ENCODE peak calls at places on chromosome 1, in seven cellular contexts. I is cardiac muscle cell; G is CD8-positive, alpha-beta T cell; L is IMR-90; R is psoas muscle; Z is pancreas; X is thoracic aorta. Y is an unnamed sample. For H3K4me1 and H3K27me3, the result is how much of the 10 kb centered on the place peaks cover.

GRCh38 chr1:107486365-107486764 is 345.5 kb downstream of the NTNG1 start:
- DNase-seq in L (no peak), R (no peak), X (no peak), G (no peak), I (no peak), Z (no peak), Y (no peak)

GRCh38 chr1:89974701-89975470 is 20.0 kb upstream of the ZNF326 start:
- DNase-seq in G (no peak), I (no peak), R (no peak), L (peak), X (no peak), Z (no peak), Y (no peak)

GRCh38 chr1:90964444-90965035 is 57.3 kb downstream of the ZNF644 start:
- DNase-seq in G (no peak), R (no peak), L (peak), X (no peak), Z (no peak), I (peak), Y (no peak)

GRCh38 chr1:219172821-219173220 is 857 bp upstream of the LYPLAL1 start:
- DNase-seq in X (no peak), I (no peak), G (no peak), L (no peak), Z (no peak), R (no peak), Y (no peak)

GRCh38 chr1:19616489-19616888 is 27.6 kb upstream of the NBL1 start:
- DNase-seq in G (no peak), I (no peak), L (peak), Z (no peak), R (no peak), X (no peak), Y (no peak)

GRCh38 chr1:205319081-205320018 is 2.2 kb downstream of the NUAK2 start:
- DNase-seq in R (peak), L (peak), I (no peak), X (no peak), Z (peak), G (no peak), Y (peak)

GRCh38 chr1:69409731-69410456 is 157.8 kb upstream of the LRRC7 start:
- DNase-seq in I (no peak), Z (peak), L (no peak), R (no peak), X (no peak), G (no peak), Y (peak)

GRCh38 chr1:7644086-7644485 is 127.0 kb upstream of the VAMP3 start:
- DNase-seq in L (no peak), G (no peak), I (no peak), X (no peak), Z (no peak), R (no peak), Y (no peak)

GRCh38 chr1:162090378-162090777 is 20.9 kb downstream of the NOS1AP start:
- DNase-seq in R (no peak), Z (no peak), X (no peak), L (no peak), I (no peak), G (no peak), Y (no peak)

GRCh38 chr1:227762231-227762911 is 27.1 kb downstream of the SNAP47 start:
- DNase-seq in L (peak), I (peak), R (peak), X (peak), G (peak), Z (peak), Y (peak)

GRCh38 chr1:203597386-203598040 is 29.1 kb upstream of the ATP2B4 start:
- DNase-seq in R (no peak), G (no peak), Z (no peak), L (no peak), I (peak), X (no peak), Y (peak)

DNA sequence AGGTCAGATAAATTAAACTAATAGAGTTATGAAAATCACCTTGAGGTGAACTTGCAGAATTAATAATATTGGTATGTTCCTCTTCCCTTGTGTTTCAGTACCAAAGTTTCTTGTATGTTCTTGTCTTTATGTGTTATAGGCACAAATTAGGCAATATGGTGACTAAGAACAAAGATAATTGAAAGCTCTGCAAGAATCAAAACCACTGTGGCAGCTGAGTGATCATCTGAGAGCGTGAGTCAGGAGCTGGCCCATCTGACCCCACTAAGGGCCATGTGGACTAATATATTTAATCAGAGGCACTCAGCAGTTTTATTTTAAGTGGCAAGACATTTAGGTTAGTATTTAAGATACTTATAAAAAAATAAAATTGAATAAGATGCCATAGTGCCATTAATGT is 12.8 kb upstream of the CASQ2 start:
- DNase-seq in I (no peak), X (no peak), G (no peak), L (no peak), Z (no peak), R (no peak), Y (no peak)
- H3K4me1 ChIP-seq in I (under half), X (under half), G (under half), L (under half), Z (under half), R (under half), Y (under half)

GRCh38 chr1:16163882-16164820 is 8.3 kb upstream of the EPHA2 start:
- DNase-seq in R (no peak), I (no peak), G (no peak), X (no peak), L (peak), Z (no peak), Y (no peak)

GRCh38 chr1:16166117-16166516 is 10.2 kb upstream of the EPHA2 start:
- DNase-seq in I (no peak), G (no peak), Z (no peak), L (no peak), X (no peak), R (no peak), Y (no peak)

GRCh38 chr1:16167331-16168143 is 11.7 kb upstream of the EPHA2 start:
- DNase-seq in I (peak), X (no peak), Z (no peak), R (no peak), G (peak), L (no peak), Y (no peak)

GRCh38 chr1:16164821-16165364 is 9.0 kb upstream of the EPHA2 start:
- DNase-seq in G (no peak), Z (no peak), I (no peak), X (no peak), L (no peak), R (no peak), Y (no peak)

GRCh38 chr1:16165548-16165947 is 9.7 kb upstream of the EPHA2 start:
- DNase-seq in R (no peak), X (no peak), G (no peak), Z (no peak), I (no peak), L (no peak), Y (no peak)
- H3K27me3 ChIP-seq in R (under half), X (under half), G (under half), Z (under half), I (under half), L (under half), Y (under half)

GRCh38 chr1:234109840-234110239 is 205.4 kb downstream of the SLC35F3 start:
- DNase-seq in R (no peak), L (no peak), X (no peak), Z (no peak), I (no peak), G (no peak), Y (no peak)

GRCh38 chr1:234107416-234108021 is 203.0 kb downstream of the SLC35F3 start:
- DNase-seq in I (no peak), Z (no peak), L (no peak), G (no peak), X (no peak), R (no peak), Y (no peak)

GRCh38 chr1:234108921-234109320 is 204.4 kb downstream of the SLC35F3 start:
- DNase-seq in Z (no peak), L (peak), R (no peak), I (no peak), G (no peak), X (no peak), Y (no peak)

GRCh38 chr1:234114648-234115307 is 210.3 kb downstream of the SLC35F3 start:
- DNase-seq in L (peak), Z (no peak), I (peak), R (no peak), X (no peak), G (no peak), Y (no peak)

GRCh38 chr1:234111458-234112142 is 207.1 kb downstream of the SLC35F3 start:
- DNase-seq in L (peak), R (no peak), X (no peak), I (peak), Z (no peak), G (no peak), Y (peak)
- TF ChIP-seq CTCF in L (no peak), R (no peak), X (peak), I (no peak), Z (no peak), G (no peak), Y (peak)

GRCh38 chr1:85342177-85342576 is 65.7 kb upstream of the BCL10 start:
- DNase-seq in Z (no peak), G (no peak), X (no peak), L (peak), R (no peak), I (no peak), Y (no peak)
- H3K4me1 ChIP-seq in Z (under half), G (under half), X (half or more), L (under half), R (half or more), I (under half), Y (under half)

GRCh38 chr1:18410407-18410806 is 70.3 kb upstream of the KLHDC7A start:
- DNase-seq in R (no peak), G (no peak), X (no peak), L (no peak), I (no peak), Z (no peak), Y (no peak)
- H3K27me3 ChIP-seq in R (under half), G (under half), X (under half), L (under half), I (under half), Z (under half), Y (under half)

GRCh38 chr1:25586181-25586588 is 30.4 kb upstream of the MAN1C1 start:
- DNase-seq in I (peak), R (no peak), Z (no peak), L (no peak), X (no peak), G (no peak), Y (no peak)

GRCh38 chr1:25587290-25587689 is 29.3 kb upstream of the MAN1C1 start:
- DNase-seq in X (no peak), Z (no peak), R (no peak), I (no peak), G (no peak), L (no peak), Y (no peak)

GRCh38 chr1:25594971-25595370 is 21.6 kb upstream of the MAN1C1 start:
- DNase-seq in Z (no peak), G (no peak), X (no peak), L (no peak), R (no peak), I (no peak), Y (no peak)

GRCh38 chr1:25590096-25590824 is 26.3 kb upstream of the MAN1C1 start:
- DNase-seq in I (peak), X (peak), L (peak), G (no peak), Z (no peak), R (peak), Y (peak)
- TF ChIP-seq CTCF in I (peak), X (no peak), L (peak), G (no peak), Z (no peak), R (no peak), Y (no peak)

DNA sequence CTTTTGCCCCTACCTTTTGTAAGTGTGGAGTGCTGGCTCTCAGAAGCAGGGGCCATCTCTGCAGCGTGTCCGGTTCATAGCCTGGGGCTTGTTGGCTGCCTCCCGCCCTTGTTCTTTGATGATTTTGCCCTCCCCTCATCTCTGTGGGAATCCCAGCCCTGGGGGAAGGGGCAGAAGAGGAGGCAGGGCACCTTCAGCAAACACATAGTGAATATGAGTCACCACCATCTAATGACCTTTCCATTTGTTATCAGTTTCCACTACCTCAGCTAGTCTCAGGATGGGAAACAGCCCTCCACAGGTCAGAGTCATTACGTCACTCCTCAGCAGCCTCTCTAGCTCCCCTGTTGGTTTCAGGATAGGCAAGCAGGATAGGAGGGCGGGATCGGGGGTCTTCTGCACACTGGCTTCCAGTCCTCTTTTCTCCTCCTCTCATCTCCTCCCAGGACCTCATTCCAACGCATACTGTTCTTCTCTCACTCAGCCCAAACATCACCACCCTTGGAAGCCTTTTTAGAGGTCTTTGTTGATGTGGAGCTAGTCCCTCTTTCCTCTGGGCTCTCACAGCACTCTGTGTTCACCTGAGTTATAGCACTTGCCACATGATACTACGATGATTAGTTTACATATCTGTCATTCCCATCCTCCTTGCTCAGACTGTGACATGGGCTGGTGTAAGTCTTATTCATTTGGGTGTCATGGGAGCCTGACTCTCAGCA is 15.8 kb downstream of the GADD45A start:
- DNase-seq in X (no peak), Z (no peak), G (no peak), R (no peak), L (peak), I (peak), Y (peak)
- H3K4me1 ChIP-seq in X (under half), Z (under half), G (under half), R (under half), L (under half), I (under half), Y (under half)

GRCh38 chr1:3553166-3553939 is 58.0 kb downstream of the MEGF6 start:
- DNase-seq in L (peak), X (no peak), I (peak), Z (no peak), G (no peak), R (no peak), Y (no peak)
- H3K27me3 ChIP-seq in L (under half), X (under half), I (under half), Z (under half), G (under half), R (half or more), Y (under half)

DNA sequence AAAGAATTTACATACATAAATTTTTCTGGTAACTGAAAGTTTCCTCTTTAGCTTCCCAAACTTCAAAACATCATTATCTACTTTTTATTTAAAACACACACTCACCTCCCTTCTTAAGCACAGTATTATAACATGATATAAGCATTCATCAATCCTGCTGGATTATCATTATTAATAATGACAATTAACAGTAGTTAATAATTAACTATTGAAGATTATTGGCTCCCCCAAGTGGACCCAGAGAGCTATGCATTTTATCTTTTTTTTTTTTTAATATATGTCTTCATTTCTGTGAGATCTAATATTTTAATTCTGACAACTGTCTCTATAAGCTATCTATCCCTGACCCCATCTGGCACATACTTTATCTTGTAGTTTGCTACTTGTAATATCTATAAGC is 252.1 kb upstream of the CACYBP start:
- DNase-seq in L (no peak), R (no peak), X (no peak), G (no peak), Z (no peak), I (no peak), Y (no peak)
- TF ChIP-seq CTCF in L (peak), R (no peak), X (no peak), G (no peak), Z (no peak), I (peak), Y (no peak)

Y was measured in heart right ventricle.